ENCODE peak calls at places on chromosomes 3 and 15, in five cellular contexts. Z is ascending aorta; W is effector memory CD4-positive, alpha-beta T cell; T is GM23248; G is breast epithelium. H is an unnamed sample.

GRCh38 chr3:178485756-178486155 is 50.5 kb upstream of the KCNMB2 start:
- DNase-seq in Z (no peak), W (no peak), G (no peak), T (peak; percentile 80), H (no peak)

GRCh38 chr3:196169836-196170240 is 41.4 kb downstream of the ZDHHC19 start:
- DNase-seq in G (no peak), W (no peak), T (no peak), Z (no peak), H (no peak)

GRCh38 chr15:32908921-32909320 is 191.1 kb downstream of the GREM1 start:
- DNase-seq in Z (no peak), W (no peak), G (no peak), T (no peak), H (no peak)

GRCh38 chr15:38255690-38256089 is 3.1 kb downstream of the SPRED1 start:
- DNase-seq in G (no peak), W (no peak), Z (no peak), T (peak; percentile 40), H (no peak)

GRCh38 chr3:171541181-171541580 is 81.0 kb upstream of the TNIK start:
- DNase-seq in W (no peak), T (no peak), G (no peak), Z (no peak), H (no peak)

GRCh38 chr3:126345641-126346460 is 11.4 kb downstream of the KLF15 start:
- DNase-seq in W (no peak), T (no peak), Z (peak; percentile 57), G (peak; percentile 43), H (no peak)

GRCh38 chr15:56211960-56212550 is 31.6 kb downstream of the RFX7 start:
- DNase-seq in W (no peak), T (no peak), Z (no peak), G (no peak), H (no peak)

GRCh38 chr15:40040770-40041169 is 1.8 kb upstream of the SRP14 start:
- DNase-seq in T (no peak), G (no peak), Z (peak; percentile 35), W (no peak), H (no peak)

GRCh38 chr3:168926426-168926825 is 737.1 kb downstream of the MECOM start:
- DNase-seq in G (no peak), Z (no peak), W (no peak), T (no peak), H (no peak)

GRCh38 chr3:39911465-39912309 is 102.3 kb downstream of the MYRIP start:
- DNase-seq in T (peak; percentile 57), W (no peak), Z (no peak), G (no peak), H (no peak)

GRCh38 chr3:18223591-18224338 is 201.4 kb downstream of the SATB1 start:
- DNase-seq in G (no peak), Z (no peak), T (no peak), W (no peak), H (no peak)

GRCh38 chr3:9080165-9080564 is 116.9 kb upstream of the RAD18 start:
- DNase-seq in W (no peak), Z (no peak), T (peak; percentile 50), G (no peak), H (no peak)

GRCh38 chr15:88476635-88477038 is 9.1 kb downstream of the MRPS11 start:
- DNase-seq in T (peak; percentile 65), Z (no peak), W (no peak), G (no peak), H (no peak)

GRCh38 chr3:69819283-69819682 is 80.0 kb downstream of the MITF start:
- DNase-seq in G (no peak), Z (no peak), T (no peak), W (no peak), H (no peak)

GRCh38 chr3:155605571-155605970 is 139.3 kb downstream of the PLCH1 start:
- DNase-seq in W (no peak), Z (no peak), G (no peak), T (no peak), H (no peak)

DNA sequence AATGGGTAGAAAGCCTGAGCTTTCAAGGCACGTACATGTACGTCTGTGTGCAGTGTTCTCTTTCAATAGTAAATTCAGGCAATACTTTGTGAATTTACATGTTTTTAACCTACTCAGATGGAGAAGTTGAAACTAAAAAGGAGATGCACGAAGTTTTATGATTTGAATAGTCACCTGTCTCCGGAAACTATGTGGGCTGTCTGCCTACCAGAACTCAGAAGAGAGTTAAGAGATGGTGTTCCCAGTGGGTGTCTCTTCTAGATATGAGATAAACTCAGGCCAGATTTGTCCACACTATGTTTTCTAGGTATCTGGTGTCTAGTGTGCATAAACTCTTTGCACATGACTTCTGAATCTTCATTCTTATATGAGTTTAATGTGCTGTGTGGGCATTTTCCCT is 222.8 kb downstream of the FOXP1 start:
- DNase-seq in Z (no peak), G (no peak), T (no peak), W (no peak), H (no peak)
- H3K27ac ChIP-seq in Z (no peak overlapping the region), G (no peak overlapping the region), T (no peak overlapping the region), W (no peak overlapping the region), H (no peak overlapping the region)

GRCh38 chr3:45765286-45765851 is 31.0 kb downstream of the SLC6A20 start:
- DNase-seq in G (peak; percentile 22), Z (peak; percentile 55), W (no peak), T (no peak), H (no peak)
- H3K27ac ChIP-seq in G (no peak overlapping the region), Z (no peak overlapping the region), W (no peak overlapping the region), T (no peak overlapping the region), H (no peak overlapping the region)

DNA sequence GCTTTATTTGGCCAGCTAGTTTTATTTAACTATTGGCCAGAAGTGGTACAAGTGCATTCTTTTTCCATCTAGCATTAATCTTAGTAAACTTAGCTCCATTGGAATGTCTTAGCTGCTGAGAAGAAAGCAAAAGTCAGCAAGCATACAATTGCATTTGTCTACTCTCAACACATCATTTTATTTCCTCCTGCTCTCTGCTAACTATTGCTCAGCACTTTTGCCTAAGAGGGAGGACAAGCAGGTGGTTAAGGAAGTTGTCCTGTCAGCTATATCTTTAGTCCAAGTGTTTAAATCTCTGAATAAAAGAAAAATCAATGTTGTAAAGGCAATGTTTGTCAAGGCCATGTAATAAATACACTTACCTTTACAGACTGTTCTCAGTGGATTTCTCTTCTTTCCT is 51.0 kb downstream of the FHIT start:
- DNase-seq in T (no peak), G (no peak), Z (no peak), W (no peak), H (no peak)
- H3K27ac ChIP-seq in T (no peak overlapping the region), G (no peak overlapping the region), Z (no peak overlapping the region), W (no peak overlapping the region), H (no peak overlapping the region)

GRCh38 chr3:128616516-128617269 is 33.9 kb downstream of the RPN1 start:
- DNase-seq in T (no peak), G (peak; percentile 40), W (no peak), Z (no peak), H (no peak)
- H3K27ac ChIP-seq in T (no peak overlapping the region), G (peak overlapping the region; percentile 89), W (peak overlapping the region; percentile 65), Z (peak overlapping the region; percentile 73), H (no peak overlapping the region)

GRCh38 chr3:102529452-102529851 is 94.6 kb downstream of the ZPLD1 start:
- DNase-seq in G (no peak), T (peak; percentile 22), Z (no peak), W (no peak), H (peak; percentile 22)
- H3K27ac ChIP-seq in G (no peak overlapping the region), T (no peak overlapping the region), Z (no peak overlapping the region), W (no peak overlapping the region), H (no peak overlapping the region)

GRCh38 chr15:75663931-75664421 is 16.3 kb downstream of the SNX33 start:
- DNase-seq in T (no peak), W (no peak), Z (no peak), G (no peak), H (no peak)
- H3K27ac ChIP-seq in T (no peak overlapping the region), W (no peak overlapping the region), Z (peak overlapping the region; percentile 97), G (peak overlapping the region; percentile 36), H (no peak overlapping the region)

GRCh38 chr3:127547761-127548605 is 42.5 kb downstream of the TPRA1 start:
- DNase-seq in T (peak; percentile 76), G (peak; percentile 65), W (peak; percentile 39), Z (peak; percentile 88), H (no peak)
- H3K27ac ChIP-seq in T (no peak overlapping the region), G (peak overlapping the region; percentile 64), W (no peak overlapping the region), Z (peak overlapping the region; percentile 83), H (no peak overlapping the region)

DNA sequence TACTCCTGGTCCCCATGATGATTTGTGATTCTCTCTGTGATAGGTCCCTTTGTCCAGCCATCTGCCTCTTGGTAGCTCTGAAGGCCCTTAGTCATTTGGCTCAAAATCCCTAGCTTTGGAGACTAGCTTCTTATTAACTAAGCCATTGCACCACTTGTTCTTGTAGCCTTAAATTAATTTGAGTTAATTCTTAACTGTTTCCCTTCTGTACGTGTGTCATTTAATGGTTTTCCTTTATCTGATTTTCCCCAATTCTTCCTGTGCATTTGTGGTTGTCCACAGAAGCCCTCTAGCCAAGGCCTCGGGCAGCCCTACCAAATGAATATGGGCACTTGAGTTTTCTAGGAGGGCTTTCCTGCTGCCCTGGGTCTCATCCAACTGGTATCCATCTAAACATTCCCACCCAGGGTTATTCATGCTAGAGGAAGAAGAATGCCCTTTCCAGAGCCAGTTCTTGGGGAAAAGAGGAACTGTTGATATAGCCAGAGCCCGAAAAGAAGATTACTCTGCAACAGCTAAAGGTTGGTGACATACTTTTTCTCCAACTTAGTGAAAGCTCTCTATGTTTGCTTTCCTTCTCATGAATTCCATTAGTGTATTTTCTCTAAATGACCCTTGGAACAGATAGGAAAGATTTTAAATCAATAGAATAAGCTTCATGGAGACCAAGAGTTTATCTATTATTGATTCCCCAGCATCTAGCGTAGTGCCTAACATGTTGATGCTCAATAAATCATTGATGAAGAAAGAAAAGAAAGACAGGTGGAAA is 44.2 kb upstream of the ZBTB38 start:
- DNase-seq in W (no peak), G (no peak), Z (no peak), T (no peak), H (no peak)
- H3K27ac ChIP-seq in W (no peak overlapping the region), G (no peak overlapping the region), Z (no peak overlapping the region), T (no peak overlapping the region), H (no peak overlapping the region)

DNA sequence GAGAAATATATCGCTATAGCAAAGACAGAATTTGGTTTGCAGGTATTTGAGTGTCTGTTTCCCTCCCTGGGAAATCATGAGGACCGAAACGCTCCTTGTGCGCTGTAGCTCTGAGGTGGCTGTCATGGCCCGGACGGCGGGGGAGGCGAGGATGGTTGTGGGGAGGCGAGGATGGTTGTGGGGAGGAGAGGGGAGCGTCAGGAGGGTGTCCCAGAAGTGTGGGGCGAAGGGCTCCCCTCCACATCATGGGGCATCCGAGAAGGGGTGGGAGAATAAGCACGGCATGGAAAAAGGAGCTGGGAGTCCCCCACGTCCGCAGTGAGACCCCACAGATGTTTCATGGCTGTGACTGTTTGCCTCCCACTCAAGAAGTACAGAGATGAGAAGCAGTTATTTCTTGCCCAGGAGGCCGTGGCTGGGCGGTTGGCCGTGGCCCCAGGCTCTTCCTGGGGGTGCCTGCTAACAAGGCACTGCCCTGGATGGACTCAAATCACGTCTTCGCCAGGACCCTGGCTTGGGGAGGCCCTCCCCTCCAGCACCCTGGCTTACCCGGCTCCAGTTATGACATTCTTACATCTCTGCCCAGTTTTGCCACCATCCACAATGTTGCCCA is 947 bp upstream of the ATP10A start:
- DNase-seq in G (no peak), W (no peak), T (peak; percentile 36), Z (no peak), H (no peak)
- H3K27ac ChIP-seq in G (no peak overlapping the region), W (no peak overlapping the region), T (peak overlapping the region; percentile 87), Z (peak overlapping the region; percentile 94), H (no peak overlapping the region)

DNA sequence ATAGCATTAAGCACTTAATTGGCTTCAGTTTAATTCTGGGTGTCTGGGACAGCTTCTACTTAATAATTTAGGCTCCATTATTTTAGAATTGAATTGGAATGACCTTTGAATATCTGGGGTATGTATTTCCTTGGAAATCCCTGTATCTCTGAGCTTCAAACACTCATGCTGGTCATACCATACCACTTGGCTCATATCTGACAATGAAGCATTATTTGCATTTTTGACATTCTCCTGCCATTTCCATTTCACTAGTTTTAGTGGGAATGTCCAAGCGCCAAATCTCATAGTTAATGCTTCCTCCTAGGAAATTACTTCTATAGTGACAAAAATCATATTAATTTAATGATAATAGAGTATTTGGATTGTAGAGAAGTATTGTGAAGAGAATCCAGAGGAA is 393.2 kb downstream of the DIPK2A start:
- DNase-seq in G (no peak), T (no peak), W (no peak), Z (no peak), H (no peak)
- H3K27ac ChIP-seq in G (no peak overlapping the region), T (no peak overlapping the region), W (no peak overlapping the region), Z (no peak overlapping the region), H (no peak overlapping the region)